ENCODE peak calls at places on chromosomes 12 and 14, in four cellular contexts. U, Z, G and W are unnamed samples.

GRCh38 chr14:45728448-45729225 is 475.6 kb upstream of the MIS18BP1 start:
- DNase-seq in Z (no peak), G (no peak), U (no peak), W (no peak)

GRCh38 chr14:94906577-94906976 is 136.7 kb upstream of the GSC start:
- DNase-seq in U (no peak), Z (no peak), G (no peak), W (no peak)

GRCh38 chr12:56081393-56082347 is 1.7 kb downstream of the ERBB3 start:
- DNase-seq in Z (no peak), G (no peak), U (peak), W (no peak)

GRCh38 chr14:56125772-56126411 is 7.7 kb downstream of the PELI2 start:
- DNase-seq in U (no peak), G (no peak), Z (no peak), W (no peak)

GRCh38 chr14:45939572-45939971 is 686.6 kb upstream of the MIS18BP1 start:
- DNase-seq in U (no peak), Z (no peak), G (no peak), W (no peak)

GRCh38 chr12:132360906-132361777 is 31.8 kb upstream of the GALNT9 start:
- DNase-seq in G (no peak), Z (no peak), U (no peak), W (no peak)

GRCh38 chr12:19894049-19894448 is 454.8 kb downstream of the AEBP2 start:
- DNase-seq in Z (no peak), U (no peak), G (no peak), W (peak)

GRCh38 chr12:91565246-91565645 is 382.6 kb upstream of the DCN start:
- DNase-seq in U (peak), Z (no peak), G (no peak), W (no peak)

GRCh38 chr12:75892779-75893408 is 138.7 kb downstream of the PHLDA1 start:
- DNase-seq in G (no peak), Z (no peak), U (no peak), W (no peak)

GRCh38 chr12:110245278-110245868 is 35.7 kb upstream of the ATP2A2 start:
- DNase-seq in Z (no peak), G (no peak), U (no peak), W (peak)

GRCh38 chr12:55619352-55620138 is 17.1 kb upstream of the OR10P1 start:
- DNase-seq in Z (peak), G (no peak), U (peak), W (peak)

GRCh38 chr12:1797011-1797901 is 23.1 kb upstream of the LRTM2 start:
- DNase-seq in U (no peak), Z (no peak), G (no peak), W (no peak)

GRCh38 chr12:111434680-111435338 is 29.1 kb downstream of the SH2B3 start:
- DNase-seq in G (no peak), U (no peak), Z (no peak), W (peak)

GRCh38 chr12:125340791-125341190 is 275.6 kb downstream of the AACS start:
- DNase-seq in U (peak), Z (no peak), G (no peak), W (peak)

GRCh38 chr12:93151079-93151759 is 222.1 kb upstream of the EEA1 start:
- DNase-seq in G (no peak), U (no peak), Z (no peak), W (no peak)

GRCh38 chr14:61642246-61642982 is 52.9 kb upstream of the HIF1A start:
- DNase-seq in G (no peak), Z (no peak), U (no peak), W (no peak)

GRCh38 chr12:59185291-59185690 is 265.0 kb upstream of the LRIG3 start:
- DNase-seq in U (no peak), G (no peak), Z (no peak), W (no peak)

GRCh38 chr12:123094349-123095073 is 56.4 kb downstream of the PITPNM2 start:
- DNase-seq in U (no peak), G (no peak), Z (peak), W (no peak)

GRCh38 chr12:132219323-132219722 is 75.1 kb downstream of the NOC4L start:
- DNase-seq in Z (no peak), U (no peak), G (no peak), W (no peak)

GRCh38 chr12:132559652-132560420 is 50.5 kb downstream of the LRCOL1 start:
- DNase-seq in U (peak), Z (peak), G (no peak), W (peak)

GRCh38 chr14:39841088-39841487 is 408.9 kb upstream of the FBXO33 start:
- DNase-seq in G (no peak), U (no peak), Z (no peak), W (no peak)

GRCh38 chr12:51923506-51924365 is 16.4 kb downstream of the ACVRL1 start:
- DNase-seq in G (no peak), Z (no peak), U (no peak), W (peak)

GRCh38 chr14:68966872-68967301 is 12.2 kb downstream of the ACTN1 start:
- DNase-seq in G (no peak), U (no peak), Z (peak), W (peak)

GRCh38 chr14:105499256-105500035 is 8.4 kb downstream of the TEDC1 start:
- DNase-seq in U (peak), Z (no peak), G (no peak), W (no peak)

GRCh38 chr14:70793637-70794036 is 15.7 kb downstream of the MAP3K9 start:
- DNase-seq in Z (no peak), U (no peak), G (no peak), W (no peak)

GRCh38 chr12:102232446-102232845 is 34.8 kb upstream of the PMCH start:
- DNase-seq in G (no peak), U (no peak), Z (no peak), W (no peak)

GRCh38 chr12:123929869-123930583 is 42.6 kb downstream of the CCDC92 start:
- DNase-seq in G (no peak), Z (no peak), U (no peak), W (no peak)

GRCh38 chr14:81400202-81400678 is at the start of gene STON2:
- DNase-seq in U (no peak), G (no peak), Z (peak), W (no peak)

GRCh38 chr12:52275686-52276085 is 1.2 kb downstream of the KRT86 start:
- DNase-seq in Z (no peak), U (no peak), G (no peak), W (no peak)

GRCh38 chr14:104855532-104856090 is 9.5 kb upstream of the CEP170B start:
- DNase-seq in G (no peak), U (no peak), Z (no peak), W (no peak)

GRCh38 chr14:32940066-32940651 is 1.5 kb downstream of the NPAS3 start:
- DNase-seq in Z (no peak), U (no peak), G (no peak), W (peak)

GRCh38 chr12:123889000-123889399 is 83.6 kb downstream of the CCDC92 start:
- DNase-seq in G (no peak), U (no peak), Z (no peak), W (no peak)

GRCh38 chr14:50828738-50829471 is 2.1 kb downstream of the NIN start:
- DNase-seq in U (no peak), Z (no peak), G (no peak), W (no peak)

GRCh38 chr14:77314043-77314442 is 6.6 kb downstream of the POMT2 start:
- DNase-seq in Z (peak), G (no peak), U (peak), W (no peak)

GRCh38 chr14:95533822-95534221 is 1.0 kb upstream of the GLRX5 start:
- DNase-seq in U (no peak), Z (no peak), G (no peak), W (no peak)

GRCh38 chr14:31921251-31921650 is 155.9 kb upstream of the ARHGAP5 start:
- DNase-seq in Z (no peak), G (no peak), U (no peak), W (no peak)